ENCODE peak calls at places on chromosome X, in six cellular contexts. S, E, K, C, O and Q are unnamed samples.

GRCh38 chrX:3206314-3206713 is 140.1 kb downstream of the MXRA5 start:
- DNase-seq in E (no peak), C (no peak), K (no peak), S (no peak), O (no peak), Q (no peak)

GRCh38 chrX:4830880-4831557 is 1117.6 kb upstream of the PRKX start:
- DNase-seq in E (no peak), S (no peak), K (no peak), O (no peak), C (no peak), Q (no peak)

GRCh38 chrX:72713130-72713529 is 976 bp downstream of the PHKA1 start:
- DNase-seq in E (peak), O (no peak), K (no peak), S (no peak), C (peak), Q (peak)

GRCh38 chrX:68257015-68257414 is 176.3 kb downstream of the OPHN1 start:
- DNase-seq in E (no peak), K (no peak), C (no peak), O (no peak), S (no peak), Q (no peak)

GRCh38 chrX:153412746-153413720 is 1.8 kb downstream of the ZFP92 start:
- DNase-seq in O (no peak), C (peak), K (no peak), S (no peak), E (no peak), Q (no peak)

GRCh38 chrX:24859211-24859841 is 156.4 kb downstream of the ARX start:
- DNase-seq in E (no peak), C (no peak), O (no peak), S (no peak), K (no peak), Q (no peak)

GRCh38 chrX:128408842-128409241 is 356.6 kb upstream of the ACTRT1 start:
- DNase-seq in C (no peak), O (no peak), S (no peak), E (no peak), K (no peak), Q (no peak)

GRCh38 chrX:78092296-78092695 is 11.8 kb upstream of the PGK1 start:
- DNase-seq in S (peak), E (peak), C (peak), K (no peak), O (no peak), Q (no peak)

GRCh38 chrX:17923546-17923945 is 62.4 kb upstream of the RAI2 start:
- DNase-seq in S (no peak), K (no peak), O (no peak), C (no peak), E (no peak), Q (peak)

GRCh38 chrX:15564981-15565579 is 35.7 kb downstream of the ACE2 start:
- DNase-seq in E (peak), C (peak), K (peak), S (peak), O (peak), Q (peak)

GRCh38 chrX:44432641-44433040 is 89.2 kb upstream of the EFHC2 start:
- DNase-seq in C (peak), S (no peak), O (no peak), K (no peak), E (peak), Q (no peak)

GRCh38 chrX:130577431-130577830 is 175.6 kb downstream of the RBMX2 start:
- DNase-seq in O (no peak), E (no peak), S (no peak), K (no peak), C (no peak), Q (no peak)

GRCh38 chrX:115561605-115562491 is 874 bp downstream of the PLS3 start:
- DNase-seq in E (peak), O (no peak), K (peak), S (peak), C (peak), Q (no peak)

GRCh38 chrX:71163010-71163409 is 18.4 kb downstream of the NLGN3 start:
- DNase-seq in S (no peak), O (no peak), K (no peak), C (no peak), E (no peak), Q (no peak)

GRCh38 chrX:41596586-41596985 is 92.2 kb upstream of the GPR34 start:
- DNase-seq in C (no peak), E (no peak), S (no peak), O (no peak), K (no peak), Q (no peak)

GRCh38 chrX:67726028-67726427 is 182.2 kb downstream of the AR start:
- DNase-seq in C (no peak), E (no peak), S (no peak), K (no peak), O (no peak), Q (no peak)

GRCh38 chrX:134186362-134187121 is 50.4 kb upstream of the CCDC160 start:
- DNase-seq in O (peak), C (no peak), E (no peak), K (no peak), S (no peak), Q (peak)

GRCh38 chrX:34624416-34624815 is 32.7 kb downstream of the TMEM47 start:
- DNase-seq in E (peak), K (no peak), C (no peak), O (no peak), S (no peak), Q (no peak)

GRCh38 chrX:20637351-20637750 is 370.6 kb upstream of the RPS6KA3 start:
- DNase-seq in C (no peak), O (no peak), K (no peak), S (no peak), E (no peak), Q (no peak)

GRCh38 chrX:131217878-131218486 is 71.1 kb downstream of the IGSF1 start:
- DNase-seq in O (no peak), E (no peak), K (no peak), C (no peak), S (no peak), Q (no peak)

GRCh38 chrX:446243-446642 is 59.5 kb upstream of the PPP2R3B start:
- DNase-seq in S (no peak), E (no peak), K (no peak), C (no peak), O (no peak), Q (no peak)

GRCh38 chrX:70129811-70130210 is 3.4 kb upstream of the IGBP1 start:
- DNase-seq in K (no peak), E (peak), C (no peak), S (peak), O (no peak), Q (no peak)

GRCh38 chrX:110167952-110168451 is 149.9 kb downstream of the AMMECR1 start:
- DNase-seq in S (peak), K (no peak), E (peak), C (peak), O (peak), Q (peak)

GRCh38 chrX:23662853-23663252 is 4.4 kb upstream of the PRDX4 start:
- DNase-seq in K (no peak), S (peak), E (peak), C (peak), O (no peak), Q (no peak)

GRCh38 chrX:75156537-75156945 is 458 bp upstream of the ABCB7 start:
- DNase-seq in S (peak), E (peak), K (peak), O (no peak), C (peak), Q (peak)

GRCh38 chrX:133859336-133859735 is 126.1 kb downstream of the GPC3 start:
- DNase-seq in S (peak), K (no peak), E (no peak), C (no peak), O (no peak), Q (no peak)

GRCh38 chrX:153439977-153440376 is 5.9 kb downstream of the TREX2 start:
- DNase-seq in S (no peak), E (no peak), K (no peak), O (no peak), C (no peak), Q (no peak)

GRCh38 chrX:151825927-151826471 is 86.7 kb upstream of the MAGEA4 start:
- DNase-seq in C (peak), S (peak), E (peak), K (no peak), O (no peak), Q (no peak)

GRCh38 chrX:65871671-65872311 is 168.1 kb downstream of the VSIG4 start:
- DNase-seq in O (no peak), S (peak), K (no peak), C (no peak), E (peak), Q (peak)

GRCh38 chrX:152917969-152918579 is 20.2 kb downstream of the ZNF185 start:
- DNase-seq in K (no peak), C (peak), E (no peak), O (no peak), S (no peak), Q (no peak)

GRCh38 chrX:150761819-150762216 is 68.6 kb downstream of the MTMR1 start:
- DNase-seq in O (no peak), C (no peak), K (no peak), S (no peak), E (no peak), Q (no peak)

GRCh38 chrX:153061732-153062131 is 5.5 kb downstream of the PNMA3 start:
- DNase-seq in O (no peak), S (peak), K (no peak), E (peak), C (peak), Q (no peak)

GRCh38 chrX:17065100-17065499 is 118.6 kb downstream of the REPS2 start:
- DNase-seq in S (no peak), O (no peak), K (no peak), C (no peak), E (no peak), Q (no peak)

GRCh38 chrX:29477878-29478277 is 737.5 kb upstream of the MAGEB2 start:
- DNase-seq in K (no peak), E (no peak), O (no peak), S (no peak), C (no peak), Q (no peak)

GRCh38 chrX:29478336-29479069 is 736.9 kb upstream of the MAGEB2 start:
- DNase-seq in K (no peak), S (peak), C (peak), E (peak), O (no peak), Q (peak)
- TF ChIP-seq CTCF in K (no peak), S (peak), C (peak), E (peak), O (no peak), Q (peak)

DNA sequence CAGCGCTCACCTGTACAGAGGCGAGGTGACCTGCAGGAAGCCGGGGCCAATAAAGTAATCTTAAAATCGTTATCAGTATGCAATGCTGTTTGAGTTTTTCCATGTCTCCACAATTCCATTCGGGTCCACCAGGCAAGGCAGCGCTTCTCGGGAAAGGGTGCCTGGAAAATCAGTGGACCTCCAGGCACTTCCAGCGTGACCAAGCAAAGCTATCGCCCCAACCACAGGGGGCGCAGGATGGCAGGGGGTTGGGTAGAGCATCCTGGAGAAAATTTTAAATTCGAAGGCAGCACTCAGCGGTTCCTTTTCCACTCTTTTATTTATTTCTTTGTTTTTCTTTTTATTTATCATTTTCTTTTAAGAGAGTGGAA is 5.4 kb upstream of the SOX3 start:
- DNase-seq in E (no peak), K (no peak), O (no peak), S (no peak), C (no peak), Q (no peak)
- TF ChIP-seq CTCF in E (no peak), K (no peak), O (no peak), S (no peak), C (no peak), Q (no peak)

GRCh38 chrX:112759512-112759911 is 79.8 kb upstream of the LHFPL1 start:
- DNase-seq in C (no peak), E (no peak), K (no peak), O (no peak), S (peak), Q (no peak)

GRCh38 chrX:112761239-112762207 is 79.1 kb downstream of the AMOT start:
- DNase-seq in K (no peak), O (no peak), E (no peak), C (no peak), S (no peak), Q (peak)

GRCh38 chrX:112760697-112761096 is 79.9 kb downstream of the AMOT start:
- DNase-seq in K (no peak), O (no peak), S (no peak), C (no peak), E (peak), Q (no peak)
- TF ChIP-seq CTCF in K (no peak), O (no peak), S (no peak), C (no peak), E (no peak), Q (no peak)

DNA sequence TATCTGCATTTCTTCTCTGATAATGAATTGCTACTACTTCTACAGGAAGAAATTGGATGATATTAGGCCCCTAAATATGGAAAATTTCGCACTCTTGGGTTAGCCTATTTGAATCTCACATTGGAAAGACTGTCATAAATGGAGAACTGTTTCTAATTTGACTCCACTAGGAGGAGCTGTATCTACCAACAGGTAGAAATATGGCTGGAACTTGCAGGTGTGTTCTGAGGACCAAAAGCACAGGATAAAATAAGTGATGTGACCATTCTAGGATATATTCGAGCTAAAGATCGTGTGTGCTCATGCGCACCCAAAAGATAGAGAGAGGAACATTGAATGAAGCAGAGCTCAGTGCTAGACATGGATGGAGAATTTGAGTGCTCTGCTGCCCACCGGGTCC is 4.8 kb upstream of the NKAP start:
- DNase-seq in C (peak), O (no peak), K (no peak), S (no peak), E (no peak), Q (no peak)
- TF ChIP-seq CTCF in C (peak), O (no peak), K (no peak), S (no peak), E (no peak), Q (no peak)

GRCh38 chrX:55488559-55489314 is 911 bp downstream of the USP51 start:
- DNase-seq in E (peak), K (peak), O (peak), S (no peak), C (peak), Q (peak)
- TF ChIP-seq CTCF in E (no peak), K (no peak), O (no peak), S (no peak), C (no peak), Q (no peak)

DNA sequence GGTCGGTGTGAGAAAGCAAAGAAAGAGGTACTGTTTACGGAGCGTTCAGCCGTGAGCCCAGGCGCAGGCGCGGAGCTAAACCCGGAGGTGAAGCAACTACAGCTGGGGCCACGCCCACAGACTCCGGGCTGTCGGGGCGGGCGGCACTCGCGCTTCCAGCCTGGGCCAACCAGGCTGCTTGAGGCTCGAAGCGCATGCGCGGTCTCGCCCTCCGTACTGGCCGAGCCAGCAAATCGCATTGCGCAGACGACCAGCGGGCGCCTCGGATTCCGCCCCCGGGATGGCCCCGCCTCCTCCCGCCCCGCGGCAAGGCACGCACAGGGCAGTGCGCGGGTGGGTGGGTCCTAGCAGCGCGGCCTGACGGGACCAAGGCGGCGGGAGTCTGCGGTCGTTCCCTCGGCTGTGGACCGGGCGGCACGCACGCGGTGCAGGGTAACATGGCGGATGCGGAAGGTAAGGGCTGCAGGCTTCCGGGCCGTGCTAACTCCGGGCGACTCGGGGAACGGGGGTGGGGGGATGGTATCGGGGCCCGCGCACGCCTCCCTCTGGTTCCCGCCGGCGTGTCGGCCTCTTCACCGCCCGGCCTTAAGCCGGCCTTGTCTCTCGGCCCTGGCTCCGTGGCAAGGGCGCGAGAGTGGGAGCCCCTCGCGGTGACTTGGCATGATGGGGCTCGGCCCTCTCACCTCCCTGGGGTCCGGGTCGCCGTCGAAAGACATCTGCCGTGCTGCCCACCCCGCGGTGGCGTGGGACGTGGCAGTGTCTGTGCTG is at the start of gene DKC1:
- DNase-seq in C (peak), E (peak), S (peak), K (peak), O (peak), Q (peak)
- TF ChIP-seq CTCF in C (peak), E (no peak), S (no peak), K (no peak), O (no peak), Q (no peak)

GRCh38 chrX:92231391-92231790 is 452.2 kb downstream of the PCDH11X start:
- DNase-seq in C (no peak), O (no peak), E (no peak), S (no peak), K (no peak), Q (no peak)

GRCh38 chrX:92230628-92231027 is 451.5 kb downstream of the PCDH11X start:
- DNase-seq in K (no peak), O (no peak), S (no peak), C (no peak), E (no peak), Q (no peak)

GRCh38 chrX:92232182-92232581 is 453.0 kb downstream of the PCDH11X start:
- DNase-seq in E (peak), O (no peak), K (no peak), S (peak), C (no peak), Q (peak)
- TF ChIP-seq CTCF in E (no peak), O (no peak), K (no peak), S (peak), C (no peak), Q (peak)

GRCh38 chrX:81120936-81121351 is 80.8 kb downstream of the HMGN5 start:
- DNase-seq in C (peak), O (peak), K (peak), E (peak), S (peak), Q (peak)
- TF ChIP-seq CTCF in C (peak), O (peak), K (no peak), E (peak), S (peak), Q (peak)